ENCODE peak calls at places on chromosomes 6 and 20, in seven cellular contexts. One of them, this sample, is unnamed.

GRCh38 chr6:151675746-151676459 is 131.6 kb upstream of the ESR1 start:
- DNase-seq in neuronal stem cell: peak
- DNase-seq in GM23248: peak
- DNase-seq in fibroblast of lung: peak
- DNase-seq in OCI-LY7: peak
- DNase-seq in H9: peak
- DNase-seq in PC-3: peak
- DNase-seq in this sample: peak

GRCh38 chr6:1766663-1767062 is 156.9 kb downstream of the FOXC1 start:
- DNase-seq in neuronal stem cell: no peak
- DNase-seq in GM23248: peak
- DNase-seq in fibroblast of lung: peak
- DNase-seq in OCI-LY7: no peak
- DNase-seq in H9: no peak
- DNase-seq in PC-3: peak
- DNase-seq in this sample: peak

GRCh38 chr6:124197148-124197547 is 393.5 kb downstream of the NKAIN2 start:
- DNase-seq in neuronal stem cell: no peak
- DNase-seq in GM23248: no peak
- DNase-seq in fibroblast of lung: no peak
- DNase-seq in OCI-LY7: no peak
- DNase-seq in H9: no peak
- DNase-seq in PC-3: no peak
- DNase-seq in this sample: no peak

GRCh38 chr20:20551409-20551808 is 161.0 kb downstream of the RALGAPA2 start:
- DNase-seq in neuronal stem cell: no peak
- DNase-seq in GM23248: no peak
- DNase-seq in fibroblast of lung: no peak
- DNase-seq in OCI-LY7: no peak
- DNase-seq in H9: no peak
- DNase-seq in PC-3: peak
- DNase-seq in this sample: no peak

GRCh38 chr20:62957136-62958117 is 4.9 kb downstream of the SLC17A9 start:
- DNase-seq in neuronal stem cell: no peak
- DNase-seq in GM23248: no peak
- DNase-seq in fibroblast of lung: no peak
- DNase-seq in OCI-LY7: no peak
- DNase-seq in H9: no peak
- DNase-seq in PC-3: no peak
- DNase-seq in this sample: no peak

GRCh38 chr20:45985573-45985972 is 13.6 kb upstream of the ZNF335 start:
- DNase-seq in neuronal stem cell: no peak
- DNase-seq in GM23248: peak
- DNase-seq in fibroblast of lung: no peak
- DNase-seq in OCI-LY7: no peak
- DNase-seq in H9: no peak
- DNase-seq in PC-3: no peak
- DNase-seq in this sample: no peak

GRCh38 chr20:22763257-22763906 is 179.0 kb upstream of the FOXA2 start:
- DNase-seq in neuronal stem cell: no peak
- DNase-seq in GM23248: peak
- DNase-seq in fibroblast of lung: no peak
- DNase-seq in OCI-LY7: no peak
- DNase-seq in H9: no peak
- DNase-seq in PC-3: peak
- DNase-seq in this sample: no peak

GRCh38 chr6:27753668-27754407 is 158.4 kb downstream of the OR2B2 start:
- DNase-seq in neuronal stem cell: peak
- DNase-seq in GM23248: peak
- DNase-seq in fibroblast of lung: peak
- DNase-seq in OCI-LY7: peak
- DNase-seq in H9: peak
- DNase-seq in PC-3: peak
- DNase-seq in this sample: peak

GRCh38 chr20:17202668-17203067 is 24.2 kb upstream of the PCSK2 start:
- DNase-seq in neuronal stem cell: peak
- DNase-seq in GM23248: no peak
- DNase-seq in fibroblast of lung: no peak
- DNase-seq in OCI-LY7: no peak
- DNase-seq in H9: peak
- DNase-seq in PC-3: peak
- DNase-seq in this sample: no peak

GRCh38 chr6:132713355-132714134 is at the start of gene VNN1:
- DNase-seq in neuronal stem cell: no peak
- DNase-seq in GM23248: peak
- DNase-seq in fibroblast of lung: no peak
- DNase-seq in OCI-LY7: peak
- DNase-seq in H9: no peak
- DNase-seq in PC-3: no peak
- DNase-seq in this sample: no peak

GRCh38 chr6:48765352-48765961 is 654.5 kb upstream of the PTCHD4 start:
- DNase-seq in neuronal stem cell: peak
- DNase-seq in GM23248: peak
- DNase-seq in fibroblast of lung: peak
- DNase-seq in OCI-LY7: peak
- DNase-seq in H9: peak
- DNase-seq in PC-3: peak
- DNase-seq in this sample: peak

GRCh38 chr20:13274311-13274965 is 53.4 kb downstream of the ISM1 start:
- DNase-seq in neuronal stem cell: peak
- DNase-seq in GM23248: no peak
- DNase-seq in fibroblast of lung: no peak
- DNase-seq in OCI-LY7: no peak
- DNase-seq in H9: peak
- DNase-seq in PC-3: no peak
- DNase-seq in this sample: no peak

GRCh38 chr6:10555625-10556309 is 34.6 kb downstream of the GCNT2 start:
- DNase-seq in neuronal stem cell: peak
- DNase-seq in GM23248: peak
- DNase-seq in fibroblast of lung: peak
- DNase-seq in OCI-LY7: no peak
- DNase-seq in H9: peak
- DNase-seq in PC-3: no peak
- DNase-seq in this sample: peak

GRCh38 chr6:163948250-163948649 is 533.7 kb downstream of the QKI start:
- DNase-seq in neuronal stem cell: no peak
- DNase-seq in GM23248: no peak
- DNase-seq in fibroblast of lung: no peak
- DNase-seq in OCI-LY7: no peak
- DNase-seq in H9: no peak
- DNase-seq in PC-3: no peak
- DNase-seq in this sample: no peak

GRCh38 chr20:33744181-33744580 is 12.4 kb downstream of the ZNF341 start:
- DNase-seq in neuronal stem cell: no peak
- DNase-seq in GM23248: no peak
- DNase-seq in fibroblast of lung: no peak
- DNase-seq in OCI-LY7: no peak
- DNase-seq in H9: no peak
- DNase-seq in PC-3: no peak
- DNase-seq in this sample: no peak

GRCh38 chr6:89140347-89141159 is 5.3 kb upstream of the PM20D2 start:
- DNase-seq in neuronal stem cell: no peak
- DNase-seq in GM23248: peak
- DNase-seq in fibroblast of lung: no peak
- DNase-seq in OCI-LY7: no peak
- DNase-seq in H9: no peak
- DNase-seq in PC-3: peak
- DNase-seq in this sample: peak

GRCh38 chr6:127855542-127856159 is 45.2 kb downstream of the THEMIS start:
- DNase-seq in neuronal stem cell: no peak
- DNase-seq in GM23248: peak
- DNase-seq in fibroblast of lung: peak
- DNase-seq in OCI-LY7: no peak
- DNase-seq in H9: no peak
- DNase-seq in PC-3: peak
- DNase-seq in this sample: peak

GRCh38 chr6:127857051-127857637 is 43.7 kb downstream of the THEMIS start:
- DNase-seq in neuronal stem cell: no peak
- DNase-seq in GM23248: no peak
- DNase-seq in fibroblast of lung: no peak
- DNase-seq in OCI-LY7: no peak
- DNase-seq in H9: no peak
- DNase-seq in PC-3: no peak
- DNase-seq in this sample: no peak

GRCh38 chr6:127858992-127859391 is 41.9 kb downstream of the THEMIS start:
- DNase-seq in neuronal stem cell: no peak
- DNase-seq in GM23248: no peak
- DNase-seq in fibroblast of lung: no peak
- DNase-seq in OCI-LY7: no peak
- DNase-seq in H9: no peak
- DNase-seq in PC-3: no peak
- DNase-seq in this sample: no peak

GRCh38 chr6:127860723-127861122 is 40.1 kb downstream of the THEMIS start:
- DNase-seq in neuronal stem cell: no peak
- DNase-seq in GM23248: no peak
- DNase-seq in fibroblast of lung: no peak
- DNase-seq in OCI-LY7: no peak
- DNase-seq in H9: no peak
- DNase-seq in PC-3: peak
- DNase-seq in this sample: no peak

GRCh38 chr6:127859956-127860355 is 40.9 kb downstream of the THEMIS start:
- DNase-seq in neuronal stem cell: no peak
- DNase-seq in GM23248: no peak
- DNase-seq in fibroblast of lung: no peak
- DNase-seq in OCI-LY7: no peak
- DNase-seq in H9: no peak
- DNase-seq in PC-3: no peak
- DNase-seq in this sample: no peak
- H2AFZ ChIP-seq in neuronal stem cell: no peak
- H2AFZ ChIP-seq in GM23248: no peak
- H2AFZ ChIP-seq in fibroblast of lung: no peak
- H2AFZ ChIP-seq in OCI-LY7: no peak
- H2AFZ ChIP-seq in H9: no peak
- H2AFZ ChIP-seq in PC-3: no peak
- H2AFZ ChIP-seq in this sample: no peak

GRCh38 chr6:141403827-141404226 is 728.9 kb upstream of the GJE1 start:
- DNase-seq in neuronal stem cell: no peak
- DNase-seq in GM23248: peak
- DNase-seq in fibroblast of lung: peak
- DNase-seq in OCI-LY7: no peak
- DNase-seq in H9: no peak
- DNase-seq in PC-3: no peak
- DNase-seq in this sample: no peak
- H2AFZ ChIP-seq in neuronal stem cell: peak
- H2AFZ ChIP-seq in GM23248: peak
- H2AFZ ChIP-seq in fibroblast of lung: no peak
- H2AFZ ChIP-seq in OCI-LY7: peak
- H2AFZ ChIP-seq in H9: no peak
- H2AFZ ChIP-seq in PC-3: no peak
- H2AFZ ChIP-seq in this sample: no peak

GRCh38 chr6:125375841-125376240 is 74.1 kb upstream of the HDDC2 start:
- DNase-seq in neuronal stem cell: no peak
- DNase-seq in GM23248: peak
- DNase-seq in fibroblast of lung: no peak
- DNase-seq in OCI-LY7: no peak
- DNase-seq in H9: no peak
- DNase-seq in PC-3: no peak
- DNase-seq in this sample: no peak

GRCh38 chr6:125380474-125380873 is 78.7 kb upstream of the HDDC2 start:
- DNase-seq in neuronal stem cell: no peak
- DNase-seq in GM23248: no peak
- DNase-seq in fibroblast of lung: no peak
- DNase-seq in OCI-LY7: no peak
- DNase-seq in H9: no peak
- DNase-seq in PC-3: no peak
- DNase-seq in this sample: no peak

GRCh38 chr6:125375013-125375412 is 73.2 kb upstream of the HDDC2 start:
- DNase-seq in neuronal stem cell: no peak
- DNase-seq in GM23248: no peak
- DNase-seq in fibroblast of lung: no peak
- DNase-seq in OCI-LY7: no peak
- DNase-seq in H9: no peak
- DNase-seq in PC-3: no peak
- DNase-seq in this sample: no peak

GRCh38 chr6:125377621-125378020 is 75.9 kb upstream of the HDDC2 start:
- DNase-seq in neuronal stem cell: no peak
- DNase-seq in GM23248: peak
- DNase-seq in fibroblast of lung: peak
- DNase-seq in OCI-LY7: no peak
- DNase-seq in H9: no peak
- DNase-seq in PC-3: no peak
- DNase-seq in this sample: peak
- H2AFZ ChIP-seq in neuronal stem cell: no peak
- H2AFZ ChIP-seq in GM23248: peak
- H2AFZ ChIP-seq in fibroblast of lung: no peak
- H2AFZ ChIP-seq in OCI-LY7: no peak
- H2AFZ ChIP-seq in H9: no peak
- H2AFZ ChIP-seq in PC-3: no peak
- H2AFZ ChIP-seq in this sample: no peak

DNA sequence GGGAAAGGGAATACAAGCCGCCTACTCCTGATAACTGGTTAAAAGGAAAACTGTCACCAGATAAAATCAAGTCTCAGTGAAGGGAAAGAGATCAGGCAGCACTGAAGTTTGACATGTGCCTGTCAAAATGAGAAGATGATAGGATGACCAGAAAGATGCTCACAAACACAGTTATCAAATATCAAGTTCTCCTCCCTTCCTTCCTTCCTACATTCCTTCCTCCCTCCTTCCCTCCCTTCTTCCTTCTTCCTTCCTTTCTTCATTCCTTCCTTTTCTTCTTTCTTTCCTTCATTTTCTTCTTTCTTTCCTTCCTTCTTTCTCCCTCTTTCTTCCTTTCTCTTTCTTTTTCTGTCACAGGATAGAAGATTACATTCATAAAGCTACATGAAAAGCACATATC is 55.2 kb downstream of the MYB start:
- DNase-seq in neuronal stem cell: no peak
- DNase-seq in GM23248: no peak
- DNase-seq in fibroblast of lung: no peak
- DNase-seq in OCI-LY7: no peak
- DNase-seq in H9: no peak
- DNase-seq in PC-3: no peak
- DNase-seq in this sample: no peak
- H2AFZ ChIP-seq in neuronal stem cell: peak
- H2AFZ ChIP-seq in GM23248: no peak
- H2AFZ ChIP-seq in fibroblast of lung: no peak
- H2AFZ ChIP-seq in OCI-LY7: peak
- H2AFZ ChIP-seq in H9: no peak
- H2AFZ ChIP-seq in PC-3: no peak
- H2AFZ ChIP-seq in this sample: no peak

GRCh38 chr6:98808522-98809210 is 25.7 kb upstream of the POU3F2 start:
- DNase-seq in neuronal stem cell: no peak
- DNase-seq in GM23248: peak
- DNase-seq in fibroblast of lung: no peak
- DNase-seq in OCI-LY7: no peak
- DNase-seq in H9: no peak
- DNase-seq in PC-3: peak
- DNase-seq in this sample: no peak
- H2AFZ ChIP-seq in neuronal stem cell: peak
- H2AFZ ChIP-seq in GM23248: no peak
- H2AFZ ChIP-seq in fibroblast of lung: no peak
- H2AFZ ChIP-seq in OCI-LY7: no peak
- H2AFZ ChIP-seq in H9: no peak
- H2AFZ ChIP-seq in PC-3: no peak
- H2AFZ ChIP-seq in this sample: no peak

GRCh38 chr20:50286609-50287008 is 96.0 kb downstream of the CEBPB start:
- DNase-seq in neuronal stem cell: no peak
- DNase-seq in GM23248: peak
- DNase-seq in fibroblast of lung: peak
- DNase-seq in OCI-LY7: peak
- DNase-seq in H9: peak
- DNase-seq in PC-3: peak
- DNase-seq in this sample: peak
- H2AFZ ChIP-seq in neuronal stem cell: peak
- H2AFZ ChIP-seq in GM23248: peak
- H2AFZ ChIP-seq in fibroblast of lung: no peak
- H2AFZ ChIP-seq in OCI-LY7: peak
- H2AFZ ChIP-seq in H9: no peak
- H2AFZ ChIP-seq in PC-3: no peak
- H2AFZ ChIP-seq in this sample: peak

GRCh38 chr6:18072841-18073240 is 49.6 kb downstream of the NHLRC1 start:
- DNase-seq in neuronal stem cell: no peak
- DNase-seq in GM23248: no peak
- DNase-seq in fibroblast of lung: no peak
- DNase-seq in OCI-LY7: no peak
- DNase-seq in H9: no peak
- DNase-seq in PC-3: no peak
- DNase-seq in this sample: no peak
- H2AFZ ChIP-seq in neuronal stem cell: no peak
- H2AFZ ChIP-seq in GM23248: no peak
- H2AFZ ChIP-seq in fibroblast of lung: no peak
- H2AFZ ChIP-seq in OCI-LY7: no peak
- H2AFZ ChIP-seq in H9: no peak
- H2AFZ ChIP-seq in PC-3: no peak
- H2AFZ ChIP-seq in this sample: no peak

This sample was measured in IMR-90.